ENCODE peak calls at places on chromosomes 13 and 19, in four cellular contexts. L is NT2/D1, B is tibial nerve, T is mammary epithelial cell. V is an unnamed sample.

GRCh38 chr13:24203726-24204295 is 43.3 kb downstream of the SPATA13 start:
- DNase-seq in B (no peak), L (no peak), T (no peak), V (no peak)

GRCh38 chr19:44260343-44260681 is 626 bp downstream of the ZNF233 start:
- DNase-seq in T (no peak), B (no peak), L (no peak), V (no peak)

GRCh38 chr19:45235485-45235884 is 9.7 kb downstream of the EXOC3L2 start:
- DNase-seq in B (no peak), T (no peak), L (no peak), V (no peak)

GRCh38 chr13:20499986-20500385 is 25.7 kb downstream of the CRYL1 start:
- DNase-seq in T (no peak), L (no peak), B (no peak), V (peak; percentile 62)

GRCh38 chr13:113427562-113428468 is 25.5 kb downstream of the ADPRHL1 start:
- DNase-seq in L (no peak), B (no peak), T (no peak), V (no peak)

GRCh38 chr19:15253076-15253475 is 20.8 kb upstream of the EPHX3 start:
- DNase-seq in B (no peak), L (no peak), T (no peak), V (no peak)

GRCh38 chr19:5349041-5349440 is 8.4 kb upstream of the PTPRS start:
- DNase-seq in B (no peak), L (no peak), T (no peak), V (no peak)

GRCh38 chr19:55114566-55115145 is 2.8 kb downstream of the PPP1R12C start:
- DNase-seq in T (no peak), L (no peak), B (no peak), V (no peak)

GRCh38 chr19:35731779-35732405 is 10.4 kb downstream of the IGFLR1 start:
- DNase-seq in T (no peak), L (no peak), B (no peak), V (no peak)

GRCh38 chr13:61727714-61728275 is 312.1 kb upstream of the PCDH20 start:
- DNase-seq in T (peak; percentile 3), B (no peak), L (no peak), V (no peak)

DNA sequence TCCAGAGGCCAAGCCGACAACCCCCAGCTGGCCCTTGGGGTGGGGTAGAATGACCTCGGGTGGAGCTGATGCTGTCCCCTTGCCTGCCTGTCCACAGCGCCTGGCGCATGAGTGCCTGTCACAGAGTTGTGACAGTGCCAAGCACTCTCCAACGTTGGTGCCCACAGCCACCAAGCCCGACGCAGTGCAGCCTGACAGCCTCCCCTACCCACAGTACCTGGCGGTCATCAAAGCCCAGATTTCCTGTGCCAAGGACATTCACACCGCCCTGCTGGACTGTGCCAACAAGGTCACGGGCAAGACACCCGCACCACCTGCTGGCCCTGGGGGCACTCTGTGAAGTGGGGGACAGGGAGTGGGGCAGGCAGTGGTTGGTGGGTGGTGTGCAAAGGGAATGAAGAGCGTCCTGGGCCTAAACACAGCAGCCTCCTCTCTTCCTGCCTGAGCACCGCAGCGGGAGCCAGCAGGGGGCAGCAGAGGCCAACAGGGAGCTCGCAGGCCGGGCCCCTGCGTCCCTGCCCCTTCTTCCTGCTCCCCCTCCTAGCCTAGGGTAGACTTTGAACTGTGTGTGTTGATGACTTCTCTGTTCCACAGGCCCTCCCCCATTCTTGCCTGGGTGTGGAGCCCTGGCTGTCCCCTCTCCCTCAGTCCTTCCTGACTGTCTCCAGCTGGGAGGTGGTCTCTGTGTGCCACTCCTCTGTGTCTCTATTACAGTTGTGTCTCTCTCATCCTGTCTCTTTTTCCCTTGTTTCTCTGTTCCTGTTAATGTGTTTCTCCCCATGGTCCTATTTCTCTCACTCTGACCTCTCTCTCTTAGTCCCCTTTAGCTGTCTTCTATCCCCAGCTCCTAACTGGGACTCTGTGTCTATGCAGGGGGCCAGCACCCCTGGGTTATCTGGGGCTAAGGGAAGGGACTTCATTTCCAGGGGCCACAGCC is 6.5 kb downstream of the MED29 start:
- DNase-seq in B (peak; percentile 88), T (peak; percentile 75), L (no peak), V (peak; percentile 87)
- H3K4me3 ChIP-seq in B (no peak overlapping the region), T (no peak overlapping the region), L (no peak overlapping the region), V (no peak overlapping the region)

DNA sequence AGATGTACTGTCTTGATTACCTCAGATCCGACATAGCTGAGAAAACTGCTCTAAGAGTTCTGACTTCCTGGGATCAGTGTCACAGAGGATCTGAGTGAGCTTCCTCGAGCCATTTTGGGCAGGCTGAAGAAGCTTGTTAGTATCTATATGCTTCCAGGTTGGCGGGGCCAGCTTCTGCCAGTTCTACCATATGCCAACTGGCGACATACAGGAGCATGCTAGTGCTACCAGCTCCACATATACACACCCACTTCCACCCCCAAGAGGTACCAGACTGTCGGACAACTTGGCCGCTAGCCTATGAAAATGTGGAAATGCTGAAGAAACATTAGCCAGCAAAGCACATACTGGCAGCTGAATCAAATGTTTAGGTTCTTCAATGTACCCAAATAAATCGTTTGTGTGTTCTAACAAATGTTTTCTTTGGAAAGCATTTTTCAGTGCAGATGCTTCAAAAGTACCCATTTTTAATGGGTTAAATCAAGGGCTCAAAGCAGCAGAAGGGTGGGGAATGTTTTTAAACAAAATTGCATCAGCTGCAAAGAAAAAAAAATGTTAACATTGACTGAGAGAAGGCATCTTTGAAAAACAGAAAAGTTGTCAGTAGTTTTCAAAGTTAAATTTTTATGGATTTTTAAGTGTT is 163.7 kb downstream of the KLF12 start:
- DNase-seq in L (no peak), B (no peak), T (no peak), V (no peak)
- H3K4me3 ChIP-seq in L (no peak overlapping the region), B (no peak overlapping the region), T (no peak overlapping the region), V (no peak overlapping the region)

GRCh38 chr13:108419768-108420167 is 150.2 kb downstream of the TNFSF13B start:
- DNase-seq in L (no peak), T (no peak), B (no peak), V (no peak)
- H3K4me3 ChIP-seq in L (no peak overlapping the region), T (no peak overlapping the region), B (no peak overlapping the region), V (no peak overlapping the region)

GRCh38 chr13:88541993-88542392 is 870.8 kb downstream of the SLITRK5 start:
- DNase-seq in B (no peak), T (no peak), L (no peak), V (no peak)
- H3K4me3 ChIP-seq in B (no peak overlapping the region), T (no peak overlapping the region), L (no peak overlapping the region), V (no peak overlapping the region)